ENCODE peak calls at places on chromosomes 2 and 18, in seven cellular contexts. G, T, Z, Q, S, I and P are unnamed samples.

GRCh38 chr2:88608184-88608583 is 19.1 kb downstream of the EIF2AK3 start:
- DNase-seq in G (no peak), T (no peak), Z (no peak), Q (no peak), S (no peak), I (no peak), P (no peak)

GRCh38 chr18:62457830-62458229 is 65.0 kb upstream of the ZCCHC2 start:
- DNase-seq in G (no peak), T (no peak), Z (peak), Q (no peak), S (no peak), I (no peak), P (no peak)

GRCh38 chr18:54551590-54551989 is 39.5 kb upstream of the DYNAP start:
- DNase-seq in G (no peak), T (no peak), Z (no peak), Q (no peak), S (no peak), I (no peak), P (no peak)

GRCh38 chr18:27862056-27862682 is 314.8 kb downstream of the CDH2 start:
- DNase-seq in G (no peak), T (no peak), Z (no peak), Q (no peak), S (no peak), I (no peak), P (no peak)

GRCh38 chr2:129296401-129297343 is 682.8 kb upstream of the RAB6C start:
- DNase-seq in G (no peak), T (no peak), Z (no peak), Q (no peak), S (no peak), I (no peak), P (no peak)

GRCh38 chr18:2112435-2113045 is 458.8 kb downstream of the METTL4 start:
- DNase-seq in G (no peak), T (no peak), Z (no peak), Q (no peak), S (no peak), I (no peak), P (no peak)

GRCh38 chr2:174784909-174785308 is 20.6 kb upstream of the CHRNA1 start:
- DNase-seq in G (no peak), T (no peak), Z (no peak), Q (no peak), S (no peak), I (no peak), P (no peak)

GRCh38 chr2:172596776-172597175 is 40.9 kb downstream of the PDK1 start:
- DNase-seq in G (no peak), T (no peak), Z (no peak), Q (no peak), S (no peak), I (no peak), P (no peak)

GRCh38 chr2:85753525-85754312 is at the start of gene ATOH8:
- DNase-seq in G (peak), T (peak), Z (peak), Q (peak), S (peak), I (peak), P (peak)

GRCh38 chr2:200378652-200379290 is 72.3 kb downstream of the SPATS2L start:
- DNase-seq in G (no peak), T (no peak), Z (no peak), Q (no peak), S (no peak), I (no peak), P (no peak)

GRCh38 chr2:37350034-37350433 is 5.6 kb downstream of the QPCT start:
- DNase-seq in G (peak), T (peak), Z (no peak), Q (no peak), S (peak), I (no peak), P (no peak)

GRCh38 chr18:70328169-70328568 is 39.3 kb downstream of the SOCS6 start:
- DNase-seq in G (no peak), T (no peak), Z (no peak), Q (no peak), S (no peak), I (no peak), P (no peak)

GRCh38 chr18:74378179-74378682 is 62.6 kb downstream of the C18orf63 start:
- DNase-seq in G (no peak), T (no peak), Z (no peak), Q (peak), S (peak), I (no peak), P (peak)

GRCh38 chr2:176455865-176456291 is 186.6 kb downstream of the MTX2 start:
- DNase-seq in G (no peak), T (peak), Z (peak), Q (no peak), S (no peak), I (no peak), P (no peak)

GRCh38 chr2:95018861-95019550 is 6.5 kb upstream of the MAL start:
- DNase-seq in G (no peak), T (no peak), Z (no peak), Q (no peak), S (no peak), I (no peak), P (no peak)

GRCh38 chr18:79681484-79682387 is 2.1 kb downstream of the CTDP1 start:
- DNase-seq in G (no peak), T (no peak), Z (no peak), Q (peak), S (no peak), I (no peak), P (no peak)

GRCh38 chr2:20634430-20635095 is 16.3 kb downstream of the HS1BP3 start:
- DNase-seq in G (no peak), T (no peak), Z (no peak), Q (no peak), S (no peak), I (no peak), P (no peak)

GRCh38 chr2:43689999-43690398 is 13.8 kb upstream of the C1GALT1C1L start:
- DNase-seq in G (no peak), T (no peak), Z (no peak), Q (no peak), S (no peak), I (no peak), P (no peak)

GRCh38 chr2:204795156-204795555 is 249.9 kb downstream of the PARD3B start:
- DNase-seq in G (no peak), T (no peak), Z (no peak), Q (no peak), S (no peak), I (no peak), P (no peak)

GRCh38 chr2:25292408-25292807 is 49.3 kb downstream of the DNMT3A start:
- DNase-seq in G (no peak), T (no peak), Z (no peak), Q (no peak), S (no peak), I (no peak), P (no peak)

GRCh38 chr18:36153203-36153602 is 23.5 kb downstream of the ELP2 start:
- DNase-seq in G (peak), T (no peak), Z (no peak), Q (no peak), S (no peak), I (no peak), P (no peak)

GRCh38 chr2:225948903-225949302 is 549.4 kb downstream of the NYAP2 start:
- DNase-seq in G (no peak), T (no peak), Z (peak), Q (no peak), S (no peak), I (no peak), P (no peak)

GRCh38 chr2:196330645-196331044 is 159.3 kb upstream of the STK17B start:
- DNase-seq in G (no peak), T (no peak), Z (no peak), Q (no peak), S (no peak), I (no peak), P (no peak)

GRCh38 chr2:36965196-36965595 is 1.1 kb downstream of the STRN start:
- DNase-seq in G (no peak), T (no peak), Z (no peak), Q (no peak), S (no peak), I (no peak), P (no peak)

GRCh38 chr2:96265349-96265839 is 403 bp downstream of the TMEM127 start:
- DNase-seq in G (peak), T (peak), Z (no peak), Q (peak), S (peak), I (peak), P (peak)

GRCh38 chr2:64204716-64205115 is 60.5 kb upstream of the PELI1 start:
- DNase-seq in G (no peak), T (no peak), Z (no peak), Q (peak), S (no peak), I (no peak), P (peak)

GRCh38 chr2:125095826-125096225 is 1070.7 kb downstream of the CNTNAP5 start:
- DNase-seq in G (no peak), T (no peak), Z (no peak), Q (no peak), S (no peak), I (no peak), P (no peak)

GRCh38 chr2:6423131-6423530 is 442.6 kb downstream of the CMPK2 start:
- DNase-seq in G (no peak), T (no peak), Z (no peak), Q (no peak), S (no peak), I (no peak), P (no peak)

GRCh38 chr2:12169060-12169406 is 422.6 kb downstream of the LPIN1 start:
- DNase-seq in G (no peak), T (no peak), Z (no peak), Q (no peak), S (no peak), I (no peak), P (no peak)

GRCh38 chr2:12170151-12170550 is 423.7 kb downstream of the LPIN1 start:
- DNase-seq in G (no peak), T (no peak), Z (no peak), Q (no peak), S (no peak), I (no peak), P (no peak)

GRCh38 chr2:12169721-12170120 is 423.3 kb downstream of the LPIN1 start:
- DNase-seq in G (no peak), T (no peak), Z (no peak), Q (peak), S (no peak), I (no peak), P (no peak)

GRCh38 chr2:12168354-12169059 is 422.1 kb downstream of the LPIN1 start:
- DNase-seq in G (no peak), T (no peak), Z (no peak), Q (no peak), S (no peak), I (no peak), P (no peak)

DNA sequence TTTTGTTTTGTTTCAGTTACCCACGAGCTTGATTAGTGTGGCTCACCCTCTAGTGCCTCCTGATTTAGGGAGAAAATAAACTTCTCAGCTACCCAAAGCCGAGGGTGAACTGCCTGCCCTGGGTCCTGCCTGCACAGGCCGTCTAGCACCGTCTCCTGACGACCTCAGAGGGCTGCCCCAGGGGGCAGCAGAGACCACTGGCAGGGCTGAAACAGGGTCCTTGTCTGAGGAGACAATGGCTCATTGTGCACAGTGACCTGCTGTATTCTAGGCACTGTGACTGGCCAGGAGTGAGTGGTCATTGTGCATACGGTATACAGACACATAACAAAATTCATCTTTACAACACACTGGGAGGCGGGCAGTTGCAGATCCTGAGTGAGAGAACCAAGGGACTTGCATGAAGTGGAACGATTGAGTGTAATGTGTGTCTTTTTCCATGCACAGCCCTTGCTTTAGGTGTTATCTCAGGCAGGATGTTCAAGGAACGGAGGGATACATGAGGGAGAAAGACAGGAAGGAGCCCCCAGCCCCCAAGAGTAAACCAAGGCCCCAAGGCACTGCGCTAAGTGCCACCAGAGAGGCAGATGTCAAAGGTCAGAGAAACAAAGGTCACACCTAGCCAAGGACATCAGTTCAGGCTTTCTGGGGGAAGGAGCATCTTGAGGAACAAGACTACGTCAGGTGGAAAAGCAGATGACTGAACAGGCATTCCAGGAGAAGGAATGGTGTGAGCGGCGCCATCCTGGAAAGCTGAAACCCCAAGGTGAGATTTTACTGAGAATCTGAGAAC is 421.3 kb downstream of the LPIN1 start:
- DNase-seq in G (peak), T (peak), Z (peak), Q (peak), S (no peak), I (no peak), P (no peak)
- TF ChIP-seq CTCF in G (peak), T (no peak), Z (peak), Q (no peak), S (peak), I (no peak), P (peak)

DNA sequence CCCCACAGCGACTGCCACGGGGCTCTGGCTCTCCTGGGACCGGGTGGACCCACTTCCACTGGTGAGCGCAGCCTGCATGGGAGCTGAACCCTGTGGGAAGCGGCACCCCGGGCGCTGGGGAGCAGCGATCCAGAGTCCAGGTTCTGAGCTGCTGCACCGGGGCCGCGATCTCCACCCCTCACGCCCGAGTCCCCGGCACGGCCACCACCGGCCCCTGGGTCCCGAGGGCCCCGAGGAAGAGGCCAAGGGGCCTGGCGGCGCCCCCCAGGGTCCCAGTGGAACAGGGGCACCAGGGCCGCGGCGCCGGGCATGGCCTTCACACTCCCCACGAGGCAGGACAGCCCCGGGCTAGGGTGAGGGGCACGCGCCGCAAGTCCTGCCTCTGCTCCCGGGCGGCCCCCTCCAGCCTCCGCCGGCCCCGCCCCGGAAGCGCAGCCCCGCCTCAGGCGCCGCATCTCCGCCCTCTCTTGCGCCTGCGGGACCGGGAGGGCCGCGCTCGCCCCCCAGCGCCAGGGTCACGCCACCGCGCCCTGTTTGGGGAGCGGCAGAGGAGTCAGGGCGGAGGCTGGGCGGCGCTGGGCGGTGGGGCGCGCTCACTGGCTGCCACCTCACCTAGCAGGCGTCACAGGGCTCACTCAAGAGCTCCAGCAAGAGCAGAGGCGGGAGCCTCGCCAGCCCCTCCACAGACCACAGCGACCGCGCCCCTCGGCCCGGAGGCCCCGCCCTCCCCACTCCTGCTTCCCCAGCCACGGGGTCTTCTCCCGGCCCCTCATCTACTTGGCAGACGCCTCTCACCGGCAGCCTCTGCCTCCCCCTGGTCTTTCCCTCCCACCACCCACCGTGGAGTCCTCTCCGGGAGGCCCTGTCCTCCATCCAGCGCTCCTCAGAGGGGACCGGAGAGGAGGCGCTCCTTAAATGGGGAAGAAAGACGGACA is 26.8 kb downstream of the THAP4 start:
- DNase-seq in G (peak), T (peak), Z (peak), Q (peak), S (peak), I (peak), P (peak)
- TF ChIP-seq CTCF in G (peak), T (peak), Z (peak), Q (peak), S (peak), I (peak), P (peak)

GRCh38 chr2:71933467-71934319 is 214.0 kb downstream of the CYP26B1 start:
- DNase-seq in G (peak), T (no peak), Z (peak), Q (no peak), S (peak), I (no peak), P (peak)
- TF ChIP-seq CTCF in G (peak), T (no peak), Z (peak), Q (no peak), S (no peak), I (no peak), P (no peak)

GRCh38 chr2:5121677-5122076 is 570.5 kb upstream of the SOX11 start:
- DNase-seq in G (no peak), T (peak), Z (peak), Q (no peak), S (no peak), I (no peak), P (no peak)
- TF ChIP-seq CTCF in G (no peak), T (peak), Z (peak), Q (no peak), S (no peak), I (no peak), P (no peak)

GRCh38 chr18:713135-713490 is 683 bp upstream of the ENOSF1 start:
- DNase-seq in G (no peak), T (no peak), Z (peak), Q (peak), S (no peak), I (no peak), P (no peak)

GRCh38 chr18:711693-712400 is 583 bp downstream of the ENOSF1 start:
- DNase-seq in G (peak), T (peak), Z (no peak), Q (peak), S (peak), I (peak), P (peak)

GRCh38 chr18:712401-713134 is at the start of gene ENOSF1:
- DNase-seq in G (peak), T (peak), Z (peak), Q (peak), S (peak), I (peak), P (peak)

GRCh38 chr18:717003-717402 is 4.6 kb upstream of the ENOSF1 start:
- DNase-seq in G (no peak), T (no peak), Z (no peak), Q (no peak), S (no peak), I (no peak), P (no peak)

DNA sequence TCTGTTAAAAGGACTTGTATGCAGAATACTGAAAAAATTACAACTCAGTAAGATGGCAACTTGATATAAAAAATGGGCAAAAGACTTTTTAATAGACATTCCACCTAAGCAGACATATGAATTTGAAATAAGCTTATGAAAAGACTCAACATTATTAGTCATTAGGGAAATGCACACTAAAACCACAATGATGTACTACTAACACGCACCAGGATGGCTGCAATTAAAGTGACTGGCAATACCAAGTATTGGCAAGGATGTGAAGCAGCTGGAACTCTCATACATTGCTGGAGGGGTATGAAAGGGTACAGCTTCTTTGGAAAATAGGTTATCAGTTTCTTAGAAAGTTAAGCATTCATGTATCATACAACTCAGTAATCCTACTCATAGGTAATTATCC is 3.2 kb upstream of the ENOSF1 start:
- DNase-seq in G (no peak), T (no peak), Z (no peak), Q (peak), S (no peak), I (no peak), P (no peak)
- TF ChIP-seq CTCF in G (no peak), T (no peak), Z (no peak), Q (no peak), S (no peak), I (no peak), P (no peak)

GRCh38 chr18:68667121-68667520 is 47.8 kb downstream of the TMX3 start:
- DNase-seq in G (no peak), T (no peak), Z (no peak), Q (no peak), S (no peak), I (no peak), P (no peak)

GRCh38 chr18:68660355-68661183 is 54.3 kb downstream of the TMX3 start:
- DNase-seq in G (peak), T (no peak), Z (no peak), Q (no peak), S (peak), I (no peak), P (peak)

GRCh38 chr18:68666316-68666715 is 48.6 kb downstream of the TMX3 start:
- DNase-seq in G (no peak), T (no peak), Z (no peak), Q (no peak), S (no peak), I (no peak), P (no peak)

GRCh38 chr18:68665623-68666022 is 49.3 kb downstream of the TMX3 start:
- DNase-seq in G (no peak), T (no peak), Z (no peak), Q (no peak), S (no peak), I (no peak), P (no peak)

DNA sequence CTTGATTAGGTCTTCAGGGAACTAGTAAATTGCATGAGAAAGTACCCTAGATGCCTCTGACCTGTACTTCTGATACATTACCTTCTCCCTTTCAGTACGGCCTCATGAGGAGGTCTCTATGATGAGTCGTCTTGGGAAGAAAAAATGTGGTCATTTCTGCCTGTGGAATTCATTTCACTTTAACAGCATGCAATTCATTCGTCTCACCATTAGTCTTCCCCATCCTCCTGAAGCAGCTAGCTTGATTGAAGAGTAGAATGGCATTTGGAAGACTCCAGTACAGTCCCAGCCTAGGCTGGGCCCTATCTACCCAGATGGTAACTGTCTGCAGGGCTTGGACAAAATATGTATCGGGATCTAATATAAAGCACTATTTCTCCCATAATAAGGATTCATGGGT is 52.1 kb downstream of the TMX3 start:
- DNase-seq in G (no peak), T (no peak), Z (no peak), Q (no peak), S (no peak), I (no peak), P (no peak)
- TF ChIP-seq CTCF in G (no peak), T (no peak), Z (peak), Q (no peak), S (no peak), I (no peak), P (no peak)